ENCODE peak calls at places on chromosomes 16 and 17, in six cellular contexts. X is H1, Z is ascending aorta, W is adrenal gland, Q is sigmoid colon, E is aorta. Y is an unnamed sample.
A peak's percentile ranks its signal among the peaks of the same experiment; 100 is the strongest.

GRCh38 chr17:71438631-71439146 is 682.1 kb upstream of the SOX9 start:
- DNase-seq in Q (no peak), Z (no peak), E (no peak), W (no peak), X (no peak), Y (no peak)

GRCh38 chr17:39016193-39017153 is 49.3 kb upstream of the FBXO47 start:
- DNase-seq in E (no peak), Q (no peak), W (no peak), X (no peak), Z (no peak), Y (no peak)

GRCh38 chr16:66275795-66276428 is 90.6 kb upstream of the CDH5 start:
- DNase-seq in X (peak; percentile 50), Z (no peak), W (peak; percentile 58), E (no peak), Q (peak; percentile 27), Y (peak; percentile 80)

GRCh38 chr17:31926100-31926729 is 10.6 kb upstream of the SUZ12 start:
- DNase-seq in X (no peak), E (no peak), W (peak; percentile 14), Z (no peak), Q (no peak), Y (no peak)

GRCh38 chr17:77318491-77319210 is 177.9 kb downstream of the SEC14L1 start:
- DNase-seq in W (peak; percentile 81), Q (peak; percentile 79), X (no peak), Z (no peak), E (peak; percentile 79), Y (peak; percentile 25)

GRCh38 chr16:54867302-54867832 is 63.3 kb upstream of the IRX5 start:
- DNase-seq in X (no peak), W (no peak), Q (no peak), Z (no peak), E (no peak), Y (no peak)

GRCh38 chr16:3689731-3690130 is 27.6 kb downstream of the TRAP1 start:
- DNase-seq in E (no peak), X (no peak), Z (no peak), Q (no peak), W (no peak), Y (no peak)

GRCh38 chr16:1991588-1992474 is 2.1 kb downstream of the SYNGR3 start:
- DNase-seq in W (peak; percentile 97), E (peak; percentile 98), Z (peak; percentile 75), X (peak; percentile 85), Q (peak; percentile 94), Y (peak; percentile 100)

GRCh38 chr16:52090080-52090479 is 456.9 kb downstream of the TOX3 start:
- DNase-seq in X (no peak), E (no peak), W (no peak), Q (no peak), Z (no peak), Y (no peak)

GRCh38 chr17:74987909-74988711 is 678 bp downstream of the CDR2L start:
- DNase-seq in Q (peak; percentile 95), E (peak; percentile 95), Z (peak; percentile 59), X (no peak), W (peak; percentile 88), Y (peak; percentile 91)

GRCh38 chr16:55249361-55249760 is 74.6 kb upstream of the IRX6 start:
- DNase-seq in E (no peak), Z (no peak), W (no peak), X (no peak), Q (no peak), Y (no peak)

GRCh38 chr16:30121741-30122620 is 1.0 kb downstream of the MAPK3 start:
- DNase-seq in Q (peak; percentile 89), X (no peak), Z (peak; percentile 32), E (peak; percentile 84), W (peak; percentile 81), Y (peak; percentile 68)

DNA sequence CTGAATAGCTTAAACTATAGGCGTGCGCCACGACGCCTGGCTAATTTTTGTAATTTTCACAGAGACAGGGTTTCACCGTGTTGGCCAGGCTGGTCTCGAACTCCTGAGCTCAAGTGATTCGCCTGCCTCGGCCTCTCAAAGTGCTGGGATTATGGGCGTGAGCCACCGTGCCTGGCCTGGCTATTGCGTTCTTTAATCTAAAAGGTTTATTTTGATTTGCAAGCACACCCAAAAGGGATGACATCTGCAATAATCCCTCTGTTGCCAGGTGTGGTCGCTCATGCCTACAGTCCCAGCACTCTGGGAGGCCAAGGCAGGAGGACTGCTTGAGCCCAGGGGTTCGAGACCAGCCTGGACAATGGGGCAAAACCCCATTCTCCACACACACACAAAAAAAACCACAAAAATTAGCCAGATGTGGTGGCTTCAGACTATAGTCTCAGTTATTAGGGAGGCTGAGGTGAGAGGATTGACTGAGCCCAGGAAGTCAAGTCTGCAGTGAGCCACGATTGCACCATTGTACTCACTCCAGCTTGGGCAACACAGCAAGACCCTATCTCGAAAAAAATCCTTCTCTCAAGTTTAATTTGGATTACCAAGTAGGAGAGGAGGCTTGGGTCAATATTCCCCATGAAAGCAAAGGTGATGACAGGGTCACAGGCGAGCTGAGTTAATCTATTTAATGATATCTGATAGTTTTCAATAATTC is 144.1 kb downstream of the PARN start:
- DNase-seq in E (no peak), Z (no peak), W (no peak), X (no peak), Q (no peak), Y (no peak)
- H3K4me3 ChIP-seq in E (no peak overlapping the region), Z (peak overlapping the region; percentile 33), W (no peak overlapping the region), X (no peak overlapping the region), Q (no peak overlapping the region), Y (no peak overlapping the region)

GRCh38 chr16:86367291-86368072 is 142.8 kb upstream of the FOXF1 start:
- DNase-seq in Z (no peak), E (no peak), W (no peak), X (no peak), Q (peak; percentile 77), Y (no peak)

GRCh38 chr16:86372193-86372592 is 138.1 kb upstream of the FOXF1 start:
- DNase-seq in E (no peak), Q (no peak), W (no peak), Z (no peak), X (no peak), Y (no peak)

GRCh38 chr16:86371083-86371803 is 139.1 kb upstream of the FOXF1 start:
- DNase-seq in E (no peak), X (no peak), Q (peak; percentile 60), Z (no peak), W (no peak), Y (no peak)

GRCh38 chr16:86368261-86368660 is 142.1 kb upstream of the FOXF1 start:
- DNase-seq in W (no peak), Z (no peak), X (no peak), Q (peak; percentile 60), E (no peak), Y (no peak)

DNA sequence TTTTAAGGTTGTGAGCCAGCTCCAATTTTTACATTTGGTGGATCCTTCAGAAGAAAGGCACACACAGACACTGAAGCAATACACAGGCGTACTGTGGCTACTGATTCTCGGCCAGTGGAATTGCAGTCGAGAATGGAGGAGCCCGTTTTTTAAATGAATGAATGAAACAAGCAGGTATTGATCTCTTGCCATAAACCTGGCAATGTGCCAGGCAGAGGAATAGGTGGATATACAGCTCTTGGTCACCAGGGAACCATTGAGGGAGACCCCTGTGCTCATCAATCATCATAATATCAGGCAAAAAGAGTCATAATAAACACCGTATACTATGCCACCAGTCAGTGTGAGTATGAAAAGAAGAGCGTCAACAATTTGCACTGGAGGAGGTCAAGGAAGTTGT is 140.3 kb upstream of the FOXF1 start:
- DNase-seq in W (no peak), Q (no peak), Z (no peak), X (no peak), E (no peak), Y (no peak)
- H3K27me3 ChIP-seq in W (peaks cover 6% of the 10 kb centered on the region), Q (no peaks in the 10 kb centered on the region), Z (no peaks in the 10 kb centered on the region), X (no peaks in the 10 kb centered on the region), E (no peaks in the 10 kb centered on the region), Y (no peaks in the 10 kb centered on the region)

DNA sequence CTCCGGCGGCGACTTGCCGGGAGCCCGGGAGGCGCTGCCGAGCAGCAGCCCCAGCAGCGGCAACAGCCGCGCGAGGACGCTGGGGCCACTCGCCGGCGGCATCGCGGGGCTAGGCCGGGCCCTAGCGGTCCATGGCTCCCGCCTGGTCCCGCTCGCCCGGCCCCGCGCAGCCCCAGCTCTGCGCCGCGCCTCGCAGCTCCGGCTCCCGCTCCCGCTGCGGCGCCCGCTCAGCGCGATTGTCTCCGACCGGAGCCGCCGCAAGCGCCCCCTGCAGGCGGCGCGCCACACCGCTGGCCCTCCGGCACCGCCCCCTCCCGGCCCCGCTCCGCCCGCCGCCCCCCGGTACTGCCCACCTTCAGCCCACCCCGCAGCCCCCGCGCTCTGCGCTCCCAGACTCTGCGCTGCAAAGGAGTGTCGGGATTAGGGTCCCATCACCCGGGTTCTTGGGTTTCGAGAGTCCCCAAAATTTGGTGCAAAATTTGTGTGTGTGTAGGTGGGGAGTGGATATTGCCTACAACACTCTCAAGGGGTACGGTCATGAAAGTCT is at the start of gene FAM171A2:
- DNase-seq in Q (no peak), Z (no peak), E (peak; percentile 89), X (no peak), W (no peak), Y (peak; percentile 98)
- H3K4me3 ChIP-seq in Q (peak within 1 kb of the TSS; percentile 54), Z (peak within 1 kb of the TSS; percentile 75), E (peak within 1 kb of the TSS; percentile 36), X (peak within 1 kb of the TSS; percentile 71), W (no peak within 1 kb of the TSS), Y (peak within 1 kb of the TSS; percentile 74)

GRCh38 chr17:45748911-45749310 is 35.2 kb upstream of the CRHR1 start:
- DNase-seq in Z (no peak), E (no peak), Q (no peak), X (no peak), W (no peak), Y (no peak)

GRCh38 chr17:45743626-45744326 is 40.3 kb upstream of the CRHR1 start:
- DNase-seq in Z (no peak), W (no peak), Q (peak; percentile 34), E (no peak), X (no peak), Y (no peak)

GRCh38 chr17:45742251-45742650 is 41.9 kb upstream of the CRHR1 start:
- DNase-seq in Z (no peak), Q (no peak), E (no peak), W (no peak), X (no peak), Y (no peak)

GRCh38 chr17:45747907-45748306 is 36.2 kb upstream of the CRHR1 start:
- DNase-seq in W (no peak), E (no peak), Z (no peak), X (no peak), Q (peak; percentile 48), Y (no peak)

DNA sequence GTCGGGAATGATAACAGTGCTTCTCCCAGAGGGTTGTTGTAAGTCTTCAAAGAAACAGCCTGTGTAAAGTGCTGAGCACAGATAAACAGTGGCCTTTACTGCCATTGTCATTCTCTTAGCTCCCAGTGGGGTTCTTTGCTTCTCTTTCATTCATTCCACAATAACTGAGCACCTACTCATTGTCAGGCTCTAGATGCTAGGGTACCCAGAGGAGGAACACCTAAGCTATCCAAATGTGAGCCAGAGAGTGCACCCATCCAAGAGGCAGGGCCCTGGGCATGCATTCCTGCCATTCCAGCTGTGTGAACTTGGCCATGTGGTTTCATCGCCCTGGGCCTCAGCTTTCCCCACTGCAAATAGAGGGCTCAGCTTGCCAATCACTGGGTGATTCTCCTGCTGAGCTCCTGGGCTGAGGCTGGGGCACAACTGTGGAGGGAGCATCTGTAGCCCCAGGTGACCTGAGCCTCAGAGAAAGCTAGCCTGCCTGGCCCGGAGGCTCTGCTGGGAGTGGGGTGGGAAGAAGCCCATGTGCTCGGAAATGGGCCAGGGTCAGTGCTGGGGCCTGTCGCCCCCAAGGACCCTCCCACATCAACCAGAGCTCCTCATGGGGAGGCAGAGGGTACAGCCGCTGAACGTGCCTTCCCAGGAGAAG is 38.2 kb upstream of the CRHR1 start:
- DNase-seq in E (no peak), Z (no peak), X (no peak), W (no peak), Q (peak; percentile 58), Y (peak; percentile 68)
- H3K27me3 ChIP-seq in E (no peaks in the 10 kb centered on the region), Z (no peaks in the 10 kb centered on the region), X (peaks cover 66% of the 10 kb centered on the region), W (peaks cover 6% of the 10 kb centered on the region), Q (no peaks in the 10 kb centered on the region), Y (peaks cover 47% of the 10 kb centered on the region)

Y was measured in H7.